ENCODE peak calls at places on chromosomes 12 and 14, in four cellular contexts. H is upper lobe of left lung, A is breast epithelium, I is stomach. E is an unnamed sample.

GRCh38 chr14:56351861-56352260 is 227.7 kb upstream of the TMEM260 start:
- DNase-seq in A (no peak), H (no peak), I (no peak), E (no peak)

GRCh38 chr14:23910081-23910875 is 43.3 kb upstream of the DHRS4 start:
- DNase-seq in H (peak; percentile 27), A (no peak), I (peak; percentile 69), E (no peak)

GRCh38 chr14:104592292-104592672 is 12.3 kb downstream of the TMEM179 start:
- DNase-seq in A (no peak), H (no peak), I (no peak), E (no peak)

GRCh38 chr14:64544607-64545312 is 4.2 kb downstream of the HSPA2 start:
- DNase-seq in I (no peak), A (no peak), H (no peak), E (no peak)

GRCh38 chr14:37443461-37443860 is 151.6 kb downstream of the FOXA1 start:
- DNase-seq in H (no peak), I (no peak), A (no peak), E (no peak)

GRCh38 chr12:113189361-113189760 is 3.8 kb downstream of the RITA1 start:
- DNase-seq in I (no peak), H (peak; percentile 56), A (no peak), E (no peak)

GRCh38 chr12:131159660-131160059 is 206.0 kb downstream of the ADGRD1 start:
- DNase-seq in H (no peak), A (no peak), I (no peak), E (no peak)

GRCh38 chr12:11555743-11556625 is 93.5 kb upstream of the ETV6 start:
- DNase-seq in H (no peak), A (no peak), I (peak; percentile 57), E (no peak)

GRCh38 chr14:91308337-91308736 is 63.8 kb upstream of the GPR68 start:
- DNase-seq in A (no peak), I (no peak), H (no peak), E (no peak)

GRCh38 chr12:54502485-54502884 is 4.9 kb downstream of the NCKAP1L start:
- DNase-seq in H (no peak), A (no peak), I (no peak), E (no peak)

GRCh38 chr14:90624228-90624627 is 192.0 kb downstream of the TTC7B start:
- DNase-seq in A (peak; percentile 57), H (peak; percentile 85), I (no peak), E (peak; percentile 86)

GRCh38 chr12:10960260-10960659 is 21.2 kb upstream of the TAS2R14 start:
- DNase-seq in H (no peak), I (no peak), A (no peak), E (no peak)

GRCh38 chr12:111056618-111057521 is 136.5 kb upstream of the MYL2 start:
- DNase-seq in A (no peak), I (no peak), H (peak; percentile 30), E (no peak)

GRCh38 chr14:97866186-97866585 is 1069.0 kb downstream of the VRK1 start:
- DNase-seq in H (no peak), A (no peak), I (no peak), E (no peak)

GRCh38 chr12:99767809-99768208 is 120.3 kb downstream of the GARIN6 start:
- DNase-seq in H (no peak), I (no peak), A (no peak), E (no peak)

GRCh38 chr12:52692253-52692652 is 11.1 kb downstream of the KRT77 start:
- DNase-seq in H (no peak), I (no peak), A (no peak), E (no peak)

GRCh38 chr14:66395300-66395699 is 90.9 kb upstream of the CCDC196 start:
- DNase-seq in A (no peak), I (no peak), H (no peak), E (no peak)

GRCh38 chr12:108964391-108965166 is 56.3 kb downstream of the SVOP start:
- DNase-seq in A (no peak), H (no peak), I (no peak), E (no peak)

GRCh38 chr14:96793547-96793946 is 3.6 kb upstream of the VRK1 start:
- DNase-seq in H (no peak), A (no peak), I (no peak), E (no peak)

GRCh38 chr14:105077649-105077995 is 12.4 kb upstream of the GPR132 start:
- DNase-seq in H (no peak), A (no peak), I (no peak), E (peak; percentile 85)

GRCh38 chr14:34582117-34582680 is 42.7 kb upstream of the EAPP start:
- DNase-seq in H (no peak), I (peak; percentile 13), A (peak; percentile 9), E (no peak)

GRCh38 chr12:120760349-120761245 is 35.0 kb downstream of the ACADS start:
- DNase-seq in I (no peak), A (no peak), H (no peak), E (peak; percentile 77)

GRCh38 chr12:132406498-132407461 is 77.4 kb upstream of the GALNT9 start:
- DNase-seq in H (no peak), I (no peak), A (no peak), E (no peak)

GRCh38 chr14:77316872-77317271 is 3.8 kb downstream of the POMT2 start:
- DNase-seq in H (no peak), A (no peak), I (no peak), E (no peak)

GRCh38 chr12:27969901-27970390 is 2.6 kb downstream of the PTHLH start:
- DNase-seq in H (no peak), I (peak; percentile 72), A (peak; percentile 66), E (no peak)

GRCh38 chr12:47838286-47838931 is 18.7 kb upstream of the HDAC7 start:
- DNase-seq in A (no peak), I (no peak), H (no peak), E (no peak)

GRCh38 chr12:131795688-131796410 is 32.3 kb upstream of the MMP17 start:
- DNase-seq in I (no peak), A (no peak), H (peak; percentile 75), E (no peak)

GRCh38 chr14:96056509-96057422 is 17.6 kb downstream of the C14orf132 start:
- DNase-seq in I (peak; percentile 36), H (no peak), A (no peak), E (peak; percentile 67)

GRCh38 chr14:100619382-100620305 is 32.4 kb upstream of the BEGAIN start:
- DNase-seq in A (no peak), I (no peak), H (no peak), E (no peak)
- H3K4me1 ChIP-seq in A (no peaks in the 10 kb centered on the region), I (peaks cover 18% of the 10 kb centered on the region), H (peaks cover 16% of the 10 kb centered on the region), E (peaks cover 11% of the 10 kb centered on the region)

GRCh38 chr12:13304924-13305323 is 108.4 kb downstream of the EMP1 start:
- DNase-seq in I (no peak), H (no peak), A (no peak), E (no peak)
- TF ChIP-seq POLR2AphosphoS5 in I (no peak), H (no peak), A (no peak), E (no peak)

GRCh38 chr12:6534914-6535696 is 788 bp downstream of the GAPDH start:
- DNase-seq in A (peak; percentile 80), H (peak; percentile 91), I (peak; percentile 77), E (no peak)
- H3K4me1 ChIP-seq in A (peaks cover 24% of the 10 kb centered on the region), H (peaks cover 54% of the 10 kb centered on the region), I (peaks cover 74% of the 10 kb centered on the region), E (peaks cover 57% of the 10 kb centered on the region)

GRCh38 chr12:13103391-13104033 is at the start of gene GSG1:
- DNase-seq in A (no peak), I (no peak), H (no peak), E (no peak)
- TF ChIP-seq POLR2AphosphoS5 in A (no peak), I (no peak), H (no peak), E (no peak)

GRCh38 chr14:54690887-54691286 is 124.0 kb downstream of the SAMD4A start:
- DNase-seq in H (no peak), A (no peak), I (no peak), E (no peak)

GRCh38 chr14:54691525-54692260 is 124.8 kb downstream of the SAMD4A start:
- DNase-seq in A (peak; percentile 58), H (peak; percentile 76), I (peak; percentile 79), E (no peak)

GRCh38 chr14:54688229-54688628 is 121.3 kb downstream of the SAMD4A start:
- DNase-seq in A (no peak), H (no peak), I (no peak), E (no peak)

GRCh38 chr14:54687750-54688119 is 120.8 kb downstream of the SAMD4A start:
- DNase-seq in I (no peak), H (no peak), A (no peak), E (no peak)

DNA sequence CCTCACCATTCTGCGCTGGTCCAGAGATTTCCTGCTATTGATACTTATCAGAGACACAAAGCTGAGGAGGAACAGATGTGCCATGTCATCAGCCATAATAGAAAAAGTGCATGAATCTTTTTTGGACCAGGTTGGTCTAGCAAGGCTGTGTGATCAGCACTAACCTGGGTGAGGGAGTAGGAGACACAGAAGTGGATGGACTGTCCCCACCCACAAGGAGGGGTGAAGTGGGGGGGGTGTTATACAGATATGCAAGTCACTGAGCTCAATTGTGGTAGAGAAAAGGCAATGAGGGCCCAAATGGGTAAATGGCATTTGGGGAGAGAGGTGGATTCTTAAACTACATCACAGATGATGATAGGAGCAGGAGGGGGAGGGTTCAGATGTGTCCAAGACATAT is 123.0 kb downstream of the SAMD4A start:
- DNase-seq in A (no peak), H (no peak), I (no peak), E (no peak)
- H3K4me1 ChIP-seq in A (no peaks in the 10 kb centered on the region), H (peaks cover 10% of the 10 kb centered on the region), I (peaks cover 40% of the 10 kb centered on the region), E (peaks cover 51% of the 10 kb centered on the region)

GRCh38 chr14:92922883-92923743 is at the start of gene CHGA:
- DNase-seq in A (peak; percentile 60), H (no peak), I (peak; percentile 44), E (no peak)
- TF ChIP-seq POLR2AphosphoS5 in A (no peak), H (no peak), I (no peak), E (no peak)

GRCh38 chr12:2169489-2169888 is 116.7 kb downstream of the CACNA1C start:
- DNase-seq in H (no peak), A (no peak), I (no peak), E (no peak)

GRCh38 chr12:2168808-2169207 is 116.0 kb downstream of the CACNA1C start:
- DNase-seq in H (no peak), A (no peak), I (no peak), E (no peak)

GRCh38 chr12:2165021-2165420 is 112.2 kb downstream of the CACNA1C start:
- DNase-seq in I (no peak), A (no peak), H (no peak), E (no peak)

GRCh38 chr12:2167231-2167630 is 114.4 kb downstream of the CACNA1C start:
- DNase-seq in H (no peak), A (no peak), I (no peak), E (no peak)

GRCh38 chr12:2166696-2167095 is 113.9 kb downstream of the CACNA1C start:
- DNase-seq in A (no peak), H (no peak), I (no peak), E (no peak)
- H3K4me1 ChIP-seq in A (peaks cover 11% of the 10 kb centered on the region), H (peaks cover 8% of the 10 kb centered on the region), I (peaks cover 25% of the 10 kb centered on the region), E (peaks cover 39% of the 10 kb centered on the region)

DNA sequence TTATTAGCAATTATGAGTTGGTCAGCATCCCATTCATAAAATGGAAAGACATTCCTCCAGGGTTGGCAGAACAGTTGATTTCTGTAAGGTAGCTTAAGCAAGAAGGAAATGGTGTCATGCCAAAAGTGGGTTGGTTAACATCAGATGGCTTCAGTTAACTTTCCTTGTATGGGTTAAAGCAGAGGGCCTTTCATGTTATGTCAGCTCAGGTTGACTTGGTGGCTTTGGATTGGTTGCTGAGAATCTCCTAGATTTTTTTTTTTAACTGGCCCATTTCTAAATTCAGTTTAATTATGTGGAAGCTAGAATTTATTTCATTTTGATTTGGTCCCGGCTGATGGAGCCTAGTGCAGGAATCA is 87.8 kb downstream of the BBS10 start:
- DNase-seq in I (no peak), A (no peak), H (no peak), E (no peak)
- TF ChIP-seq POLR2AphosphoS5 in I (no peak), A (no peak), H (no peak), E (no peak)